ENCODE peak calls at places on chromosomes 4 and X, in eight cellular contexts. A, J, E, L, Y, O, R and B are unnamed samples.

GRCh38 chrX:118228041-118228440 is 111.4 kb upstream of the KLHL13 start:
- DNase-seq in A (no peak), J (no peak), E (no peak), L (peak), Y (no peak), O (peak), R (no peak), B (no peak)

GRCh38 chrX:76454456-76454927 is 27.0 kb downstream of the MAGEE1 start:
- DNase-seq in A (no peak), J (no peak), E (peak), L (peak), Y (peak), O (peak), R (peak), B (no peak)

GRCh38 chr4:82865592-82865991 is 25.4 kb downstream of the SEC31A start:
- DNase-seq in A (no peak), J (no peak), E (no peak), L (peak), Y (peak), O (peak), R (peak), B (no peak)

GRCh38 chr4:6538586-6538985 is 36.4 kb upstream of the MAN2B2 start:
- DNase-seq in A (no peak), J (peak), E (no peak), L (no peak), Y (no peak), O (no peak), R (no peak), B (no peak)

GRCh38 chr4:149296503-149296902 is 519.1 kb downstream of the IQCM start:
- DNase-seq in A (peak), J (no peak), E (no peak), L (peak), Y (no peak), O (no peak), R (no peak), B (no peak)

GRCh38 chrX:24838624-24839023 is 144.9 kb downstream of the POLA1 start:
- DNase-seq in A (no peak), J (no peak), E (no peak), L (peak), Y (peak), O (peak), R (peak), B (peak)

GRCh38 chrX:150897371-150898319 is 823 bp downstream of the CD99L2 start:
- DNase-seq in A (peak), J (no peak), E (peak), L (peak), Y (peak), O (peak), R (peak), B (peak)

GRCh38 chr4:73606465-73606974 is 13.7 kb downstream of the RASSF6 start:
- DNase-seq in A (no peak), J (no peak), E (no peak), L (no peak), Y (peak), O (no peak), R (peak), B (peak)

GRCh38 chr4:41326776-41327175 is 70.0 kb downstream of the UCHL1 start:
- DNase-seq in A (no peak), J (no peak), E (no peak), L (no peak), Y (no peak), O (no peak), R (no peak), B (no peak)

GRCh38 chrX:40543661-40544328 is 37.0 kb upstream of the ATP6AP2 start:
- DNase-seq in A (peak), J (no peak), E (no peak), L (peak), Y (peak), O (peak), R (peak), B (peak)

GRCh38 chr4:134720030-134720429 is 518.4 kb upstream of the PABPC4L start:
- DNase-seq in A (no peak), J (no peak), E (no peak), L (no peak), Y (no peak), O (no peak), R (no peak), B (no peak)

GRCh38 chr4:110472583-110473329 is 3.2 kb upstream of the ENPEP start:
- DNase-seq in A (no peak), J (no peak), E (peak), L (no peak), Y (no peak), O (no peak), R (no peak), B (no peak)

GRCh38 chr4:90002406-90003040 is 107.9 kb downstream of the MMRN1 start:
- DNase-seq in A (no peak), J (no peak), E (no peak), L (no peak), Y (no peak), O (peak), R (no peak), B (no peak)

GRCh38 chr4:151276787-151277557 is at the start of gene PRSS48:
- DNase-seq in A (peak), J (peak), E (peak), L (peak), Y (peak), O (peak), R (peak), B (peak)

GRCh38 chr4:11805837-11806236 is 377.1 kb upstream of the HS3ST1 start:
- DNase-seq in A (no peak), J (no peak), E (no peak), L (peak), Y (peak), O (peak), R (peak), B (no peak)

GRCh38 chr4:93776386-93777080 is 52.0 kb upstream of the ATOH1 start:
- DNase-seq in A (no peak), J (no peak), E (no peak), L (peak), Y (no peak), O (peak), R (peak), B (no peak)

GRCh38 chr4:188127157-188127874 is 11.9 kb upstream of the TRIML1 start:
- DNase-seq in A (no peak), J (no peak), E (no peak), L (peak), Y (no peak), O (no peak), R (peak), B (no peak)

GRCh38 chr4:168636506-168637176 is 139.8 kb downstream of the PALLD start:
- DNase-seq in A (peak), J (no peak), E (no peak), L (peak), Y (no peak), O (peak), R (peak), B (no peak)

DNA sequence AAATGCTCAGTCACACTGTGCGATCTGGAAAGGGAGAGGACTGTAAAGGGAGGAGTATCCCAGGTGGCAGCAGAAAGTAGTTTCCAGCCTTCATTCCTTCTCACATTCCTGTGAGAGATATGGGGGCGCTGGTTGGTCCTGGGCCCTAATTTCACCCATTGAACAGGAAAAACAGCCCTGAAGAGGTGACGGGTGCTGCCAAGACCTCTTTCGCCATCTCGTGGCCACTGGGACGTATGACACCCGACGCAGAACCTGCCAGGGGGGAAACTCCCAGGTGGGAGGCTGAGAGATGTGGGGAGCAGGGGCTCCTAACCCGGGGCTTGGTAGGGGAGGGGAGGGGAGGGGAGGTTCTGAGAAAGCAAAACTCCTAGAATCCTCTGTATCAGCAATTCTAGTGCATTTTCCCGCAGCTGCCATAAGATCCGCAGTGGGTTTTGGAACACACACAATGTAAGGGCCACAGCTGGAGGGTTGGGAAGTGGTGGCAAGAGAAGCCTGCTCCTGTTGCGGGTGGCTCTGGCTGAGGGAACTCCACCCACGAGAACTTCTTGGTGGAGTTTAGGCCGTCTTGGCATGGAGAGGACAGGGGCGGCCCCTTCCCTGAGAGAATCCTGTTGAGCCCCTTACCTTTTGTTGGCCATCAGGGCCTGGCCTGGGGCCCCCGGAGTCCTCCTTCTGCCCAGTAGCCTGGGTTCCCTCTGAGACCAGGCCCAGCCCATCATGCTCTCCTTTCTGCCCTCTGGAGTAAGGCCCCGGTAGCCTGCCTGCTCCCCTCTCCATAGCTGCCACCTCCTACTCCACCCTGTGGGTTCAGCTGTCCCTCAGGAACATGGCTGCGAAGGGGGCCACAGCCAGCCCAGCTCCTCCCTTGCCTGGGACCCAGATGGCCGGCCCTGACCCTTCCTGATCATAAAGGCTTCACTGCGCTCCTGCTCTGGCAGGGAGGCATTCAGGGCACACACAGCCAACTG is 134.1 kb downstream of the OR13H1 start:
- DNase-seq in A (peak), J (peak), E (peak), L (peak), Y (peak), O (peak), R (peak), B (peak)
- TF ChIP-seq CTCF in A (no peak), J (peak), E (peak), L (peak), Y (peak), O (peak), R (peak), B (peak)

DNA sequence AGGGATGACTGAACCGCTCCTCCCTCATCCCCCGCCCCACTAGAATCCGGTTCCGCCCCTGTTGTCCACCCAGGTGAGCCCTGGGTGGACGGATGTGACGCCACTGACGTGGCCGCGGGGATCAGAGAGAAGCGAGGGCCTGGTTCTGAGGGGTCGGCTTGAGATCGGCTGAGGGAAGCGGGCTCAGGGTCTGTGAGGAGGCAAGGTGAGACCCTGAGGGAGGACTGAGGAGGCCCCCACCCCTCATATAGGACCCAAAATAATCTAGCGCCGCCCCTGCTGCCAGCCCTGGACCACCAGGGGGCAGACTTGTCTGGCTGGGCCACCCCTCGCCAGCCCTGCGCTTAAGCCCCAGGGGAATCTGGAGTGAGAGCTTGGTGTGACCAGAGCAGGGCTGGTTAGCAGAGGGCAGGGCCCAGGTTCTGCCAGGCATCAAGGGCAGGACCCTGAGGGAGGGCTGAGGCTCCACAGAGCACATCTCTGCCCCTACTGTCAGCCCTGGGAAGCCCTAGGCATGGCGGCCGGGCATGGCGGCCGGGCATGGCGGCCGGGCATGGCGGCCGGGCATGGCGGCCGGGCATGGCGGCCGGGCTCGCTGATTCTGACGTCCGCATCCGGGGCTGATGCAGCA is at the start of gene MAGEA8:
- DNase-seq in A (no peak), J (peak), E (peak), L (no peak), Y (peak), O (no peak), R (no peak), B (no peak)
- TF ChIP-seq CTCF in A (no peak), J (no peak), E (peak), L (no peak), Y (peak), O (no peak), R (peak), B (peak)

GRCh38 chrX:153870288-153870690 is 15.7 kb downstream of the L1CAM start:
- DNase-seq in A (no peak), J (no peak), E (no peak), L (no peak), Y (no peak), O (no peak), R (no peak), B (peak)

GRCh38 chrX:153871451-153871850 is 14.5 kb downstream of the L1CAM start:
- DNase-seq in A (no peak), J (peak), E (no peak), L (no peak), Y (no peak), O (no peak), R (no peak), B (no peak)

GRCh38 chrX:153871946-153872878 is 13.8 kb downstream of the L1CAM start:
- DNase-seq in A (no peak), J (peak), E (no peak), L (no peak), Y (no peak), O (no peak), R (no peak), B (peak)

GRCh38 chrX:153869473-153870287 is 16.3 kb downstream of the L1CAM start:
- DNase-seq in A (no peak), J (peak), E (no peak), L (no peak), Y (no peak), O (no peak), R (no peak), B (peak)

DNA sequence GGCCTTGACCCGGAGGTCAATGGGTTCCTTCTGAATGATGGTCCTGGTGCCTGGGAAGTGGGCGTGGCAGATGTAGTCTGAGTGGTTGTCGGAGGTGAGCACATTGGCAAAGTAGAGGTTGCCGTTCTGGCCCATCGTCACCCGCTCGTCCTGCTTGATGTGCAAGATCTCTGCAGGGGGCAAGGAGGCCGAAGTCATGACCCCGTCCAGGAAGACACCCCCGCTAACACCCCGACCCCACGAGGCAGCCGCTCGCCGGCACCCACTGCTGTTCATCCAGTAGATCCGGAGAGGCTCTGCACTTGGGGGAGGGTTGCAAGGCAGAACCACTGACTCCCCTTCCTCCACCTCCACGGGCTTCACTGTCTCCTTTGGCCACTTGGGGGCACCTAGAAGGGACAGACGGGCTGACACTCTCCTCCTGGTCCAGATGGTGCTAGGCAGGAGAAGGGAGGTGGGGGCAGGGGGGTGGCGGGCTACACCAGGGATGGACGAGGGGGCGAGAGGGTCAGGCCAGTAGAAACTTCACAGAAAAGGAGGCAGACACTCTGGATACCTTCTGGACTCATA is 15.1 kb downstream of the L1CAM start:
- DNase-seq in A (no peak), J (peak), E (no peak), L (no peak), Y (no peak), O (no peak), R (no peak), B (peak)
- TF ChIP-seq CTCF in A (no peak), J (no peak), E (peak), L (no peak), Y (no peak), O (no peak), R (peak), B (no peak)

GRCh38 chrX:45743081-45743533 is 542.4 kb upstream of the DIPK2B start:
- DNase-seq in A (no peak), J (no peak), E (peak), L (peak), Y (peak), O (peak), R (peak), B (no peak)
- TF ChIP-seq CTCF in A (no peak), J (no peak), E (peak), L (no peak), Y (no peak), O (peak), R (peak), B (peak)

GRCh38 chr4:129167640-129168260 is 71.8 kb downstream of the C4orf33 start:
- DNase-seq in A (peak), J (peak), E (peak), L (no peak), Y (no peak), O (peak), R (no peak), B (no peak)
- TF ChIP-seq CTCF in A (no peak), J (peak), E (peak), L (no peak), Y (no peak), O (no peak), R (peak), B (no peak)

GRCh38 chrX:23616361-23616760 is 50.9 kb upstream of the PRDX4 start:
- DNase-seq in A (no peak), J (no peak), E (no peak), L (peak), Y (peak), O (peak), R (peak), B (peak)
- TF ChIP-seq CTCF in A (no peak), J (peak), E (peak), L (peak), Y (peak), O (peak), R (peak), B (peak)

DNA sequence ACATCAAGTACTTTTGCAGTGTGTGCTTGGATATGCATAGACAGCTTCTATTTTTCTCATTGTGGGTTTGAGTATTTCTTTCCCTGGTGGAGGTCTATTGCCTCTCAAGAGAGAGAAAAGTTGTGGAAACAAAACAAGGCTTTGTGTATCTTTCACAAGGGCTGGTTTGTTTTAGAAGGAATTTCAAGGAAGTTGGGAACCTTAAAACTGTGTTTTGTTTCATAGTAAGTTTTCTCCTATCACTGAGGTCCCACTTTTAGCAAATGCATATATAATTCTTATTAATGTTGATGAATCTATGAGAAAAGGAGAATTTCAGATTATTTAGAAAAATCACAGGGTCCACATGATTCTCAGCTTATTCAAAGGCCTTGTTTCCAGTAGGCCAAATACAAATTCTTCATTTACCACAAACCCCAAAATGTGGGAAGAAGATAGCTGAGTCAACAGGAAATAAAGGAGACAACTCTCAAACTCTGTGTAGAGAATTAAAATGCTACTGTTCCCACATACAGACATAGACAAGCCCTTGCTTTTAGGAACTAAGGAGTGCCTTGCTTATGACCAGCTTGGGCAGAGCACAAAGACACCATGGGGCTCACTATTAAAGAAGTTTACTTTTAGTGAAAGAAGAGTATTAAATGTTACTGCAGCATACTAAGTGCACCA is 177.3 kb upstream of the LEF1 start:
- DNase-seq in A (no peak), J (no peak), E (no peak), L (no peak), Y (no peak), O (no peak), R (no peak), B (no peak)
- TF ChIP-seq CTCF in A (no peak), J (no peak), E (no peak), L (no peak), Y (no peak), O (no peak), R (no peak), B (no peak)